ENCODE peak calls at places on chromosomes 11 and 22, in eight cellular contexts. Q, V, E, M, N, Y, C and T are unnamed samples. For H3K4me1, the result is how much of the 10 kb centered on the place peaks cover.

GRCh38 chr11:75450826-75451783 is 18.1 kb upstream of the KLHL35 start:
- DNase-seq in Q (no peak), V (no peak), E (no peak), M (no peak), N (no peak), Y (peak), C (no peak), T (no peak)

GRCh38 chr22:42780070-42780540 is 59.4 kb upstream of the A4GALT start:
- DNase-seq in Q (peak), V (no peak), E (peak), M (no peak), N (no peak), Y (peak), C (no peak), T (no peak)

GRCh38 chr22:35192121-35192918 is 65.0 kb upstream of the HMGXB4 start:
- DNase-seq in Q (peak), V (no peak), E (no peak), M (no peak), N (no peak), Y (no peak), C (no peak), T (no peak)

GRCh38 chr22:26367402-26368245 is 61.4 kb upstream of the ASPHD2 start:
- DNase-seq in Q (peak), V (no peak), E (no peak), M (no peak), N (no peak), Y (peak), C (no peak), T (no peak)

GRCh38 chr11:45852018-45852711 is 4.9 kb downstream of the CRY2 start:
- DNase-seq in Q (no peak), V (no peak), E (no peak), M (no peak), N (no peak), Y (no peak), C (no peak), T (no peak)

GRCh38 chr22:20080445-20080775 is 369 bp downstream of the DGCR8 start:
- DNase-seq in Q (peak), V (peak), E (no peak), M (peak), N (peak), Y (peak), C (peak), T (no peak)

GRCh38 chr11:45655347-45655756 is 10.1 kb downstream of the CHST1 start:
- DNase-seq in Q (peak), V (peak), E (peak), M (peak), N (peak), Y (peak), C (peak), T (no peak)

GRCh38 chr11:64531422-64531821 is 59.6 kb upstream of the SLC22A12 start:
- DNase-seq in Q (no peak), V (no peak), E (no peak), M (no peak), N (no peak), Y (no peak), C (no peak), T (no peak)

GRCh38 chr11:16612801-16613400 is 125.5 kb upstream of the C11orf58 start:
- DNase-seq in Q (peak), V (no peak), E (no peak), M (peak), N (no peak), Y (no peak), C (no peak), T (no peak)

GRCh38 chr11:75214411-75214821 is 26.2 kb upstream of the TPBGL start:
- DNase-seq in Q (peak), V (peak), E (no peak), M (peak), N (peak), Y (peak), C (peak), T (peak)

GRCh38 chr11:38791346-38791961 is 2193.4 kb upstream of the RAG2 start:
- DNase-seq in Q (peak), V (no peak), E (peak), M (no peak), N (no peak), Y (peak), C (no peak), T (no peak)

GRCh38 chr11:108239076-108239475 is 16.2 kb downstream of the ATM start:
- DNase-seq in Q (no peak), V (no peak), E (no peak), M (no peak), N (no peak), Y (no peak), C (no peak), T (no peak)

GRCh38 chr11:64765841-64766682 is 6.3 kb upstream of the PYGM start:
- DNase-seq in Q (no peak), V (no peak), E (no peak), M (peak), N (no peak), Y (no peak), C (no peak), T (no peak)

GRCh38 chr22:35835998-35836691 is 118.5 kb downstream of the APOL5 start:
- DNase-seq in Q (peak), V (peak), E (no peak), M (no peak), N (peak), Y (peak), C (peak), T (no peak)

GRCh38 chr11:61866231-61866957 is 25.0 kb downstream of the FADS3 start:
- DNase-seq in Q (no peak), V (no peak), E (no peak), M (peak), N (no peak), Y (no peak), C (no peak), T (no peak)

GRCh38 chr11:43789700-43790443 is 90.8 kb upstream of the ALKBH3 start:
- DNase-seq in Q (peak), V (no peak), E (peak), M (no peak), N (no peak), Y (no peak), C (no peak), T (no peak)

GRCh38 chr11:20367313-20367948 is 3.9 kb downstream of the HTATIP2 start:
- DNase-seq in Q (peak), V (peak), E (peak), M (no peak), N (peak), Y (peak), C (no peak), T (no peak)

GRCh38 chr22:28181332-28181731 is 262.3 kb upstream of the PITPNB start:
- DNase-seq in Q (peak), V (no peak), E (no peak), M (no peak), N (no peak), Y (no peak), C (no peak), T (no peak)

GRCh38 chr22:33519140-33519973 is 400.9 kb downstream of the LARGE1 start:
- DNase-seq in Q (peak), V (peak), E (no peak), M (no peak), N (peak), Y (peak), C (no peak), T (no peak)

GRCh38 chr22:41003041-41003440 is 51.9 kb downstream of the RBX1 start:
- DNase-seq in Q (no peak), V (no peak), E (no peak), M (no peak), N (no peak), Y (no peak), C (no peak), T (no peak)

GRCh38 chr22:28977050-28977449 is 84.6 kb downstream of the C22orf31 start:
- DNase-seq in Q (peak), V (no peak), E (no peak), M (no peak), N (no peak), Y (no peak), C (no peak), T (no peak)

GRCh38 chr11:65340226-65340625 is 6.6 kb downstream of the DPF2 start:
- DNase-seq in Q (no peak), V (no peak), E (no peak), M (no peak), N (no peak), Y (no peak), C (no peak), T (no peak)

GRCh38 chr11:10770626-10771254 is 19.7 kb downstream of the CTR9 start:
- DNase-seq in Q (peak), V (peak), E (peak), M (peak), N (no peak), Y (peak), C (peak), T (no peak)

GRCh38 chr11:117887431-117888139 is 11.1 kb upstream of the FXYD6 start:
- DNase-seq in Q (no peak), V (no peak), E (no peak), M (peak), N (no peak), Y (no peak), C (no peak), T (no peak)

GRCh38 chr11:78961938-78962701 is 387.5 kb upstream of the NARS2 start:
- DNase-seq in Q (peak), V (no peak), E (no peak), M (no peak), N (no peak), Y (no peak), C (no peak), T (no peak)

GRCh38 chr22:35552186-35552842 is 11.7 kb downstream of the RASD2 start:
- DNase-seq in Q (no peak), V (no peak), E (no peak), M (no peak), N (peak), Y (peak), C (no peak), T (no peak)

GRCh38 chr22:46735747-46736608 is 2.1 kb downstream of the CERK start:
- DNase-seq in Q (peak), V (no peak), E (no peak), M (peak), N (no peak), Y (no peak), C (no peak), T (no peak)
- H3K4me1 ChIP-seq in Q (under half), V (under half), E (under half), M (half or more), N (under half), Y (under half), C (half or more), T (half or more)

DNA sequence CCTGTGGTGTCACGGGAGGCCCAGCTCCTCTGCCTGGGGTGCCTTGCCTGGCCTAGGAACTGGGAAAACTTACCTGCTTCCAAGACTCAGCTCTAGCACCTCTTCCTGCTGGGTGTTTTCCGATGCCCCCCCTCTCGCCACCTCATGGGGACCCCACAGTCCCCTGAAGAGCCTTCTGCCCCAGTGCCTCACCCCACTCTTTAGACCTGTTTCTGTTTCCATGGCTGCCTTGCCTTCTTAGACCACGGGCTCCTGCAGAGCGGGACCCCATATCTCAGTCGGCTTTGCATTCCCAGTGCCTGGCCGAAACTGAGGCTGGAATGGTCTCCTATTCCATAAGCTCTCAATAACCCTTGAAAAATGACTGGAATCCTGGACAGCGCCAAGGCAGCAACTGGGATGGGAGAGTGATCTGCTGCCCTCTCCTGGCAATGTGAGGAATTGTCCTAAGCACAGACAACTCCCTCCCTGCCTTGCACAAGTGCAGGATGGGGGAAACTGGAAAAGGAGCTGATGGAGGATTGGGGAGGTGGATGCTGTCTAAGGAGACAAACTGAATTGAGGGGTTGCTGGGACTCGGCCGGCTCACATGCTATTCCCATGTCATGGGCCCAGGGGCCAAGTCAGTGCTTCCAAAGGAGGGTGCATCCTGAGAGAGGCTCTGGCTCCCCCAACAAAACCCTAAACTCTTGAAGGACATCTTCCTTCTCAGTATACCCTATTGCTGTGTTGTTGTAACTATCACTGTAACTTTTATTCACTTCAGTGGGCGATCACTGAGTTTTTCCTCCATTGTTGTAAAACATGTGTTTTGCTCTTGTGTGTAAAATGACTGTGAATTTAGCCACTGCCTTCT is 26.6 kb upstream of the IL17RA start:
- DNase-seq in Q (peak), V (peak), E (peak), M (peak), N (peak), Y (peak), C (no peak), T (no peak)
- TF ChIP-seq CTCF in Q (peak), V (peak), E (peak), M (peak), N (peak), Y (peak), C (peak), T (peak)

DNA sequence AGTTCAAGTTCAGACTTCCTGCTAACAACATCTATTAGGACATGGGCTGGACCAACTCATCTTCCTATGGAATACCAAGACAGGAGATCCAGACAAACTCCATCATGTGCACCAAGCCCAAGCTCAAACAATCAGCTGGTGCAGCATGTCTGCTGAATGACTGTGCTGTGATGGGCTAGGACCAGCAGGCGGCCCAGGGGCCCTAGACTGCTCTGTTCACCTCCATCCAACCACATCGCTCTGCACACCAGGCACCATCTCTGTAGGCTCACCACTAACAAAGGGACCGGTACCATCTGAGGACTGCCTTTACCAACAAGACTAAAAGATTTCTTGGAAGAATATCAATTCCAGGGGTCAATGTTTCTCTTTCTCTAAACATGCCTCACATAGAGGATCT is 10.3 kb downstream of the BRD1 start:
- DNase-seq in Q (no peak), V (no peak), E (no peak), M (peak), N (no peak), Y (no peak), C (no peak), T (no peak)
- H3K4me1 ChIP-seq in Q (under half), V (under half), E (under half), M (under half), N (under half), Y (under half), C (half or more), T (under half)

GRCh38 chr11:82012276-82012675 is 721.4 kb downstream of the FAM181B start:
- DNase-seq in Q (no peak), V (no peak), E (no peak), M (no peak), N (no peak), Y (no peak), C (no peak), T (no peak)
- TF ChIP-seq CTCF in Q (no peak), V (no peak), E (no peak), M (no peak), N (no peak), Y (no peak), C (no peak), T (no peak)